ENCODE peak calls at places on chromosomes 3 and 15, in nine cellular contexts. One of them, this sample, is unnamed.

GRCh38 chr3:134328147-134328591 is 46.1 kb downstream of the AMOTL2 start:
- DNase-seq in H1: no peak
- DNase-seq in stomach: no peak
- DNase-seq in vagina: no peak
- DNase-seq in sigmoid colon: peak; percentile 70
- DNase-seq in endothelial cell of umbilical vein: no peak
- DNase-seq in GM23338: no peak
- DNase-seq in K562: no peak
- DNase-seq in breast epithelium: peak; percentile 37
- DNase-seq in this sample: no peak

GRCh38 chr3:12195231-12195630 is 36.5 kb upstream of the TIMP4 start:
- DNase-seq in vagina: no peak
- DNase-seq in breast epithelium: no peak
- DNase-seq in stomach: no peak
- DNase-seq in endothelial cell of umbilical vein: no peak
- DNase-seq in sigmoid colon: no peak
- DNase-seq in GM23338: peak; percentile 45
- DNase-seq in H1: no peak
- DNase-seq in K562: no peak
- DNase-seq in this sample: no peak

GRCh38 chr3:45199837-45200648 is 26.0 kb downstream of the TMEM158 start:
- DNase-seq in K562: peak; percentile 59
- DNase-seq in breast epithelium: no peak
- DNase-seq in vagina: no peak
- DNase-seq in H1: no peak
- DNase-seq in GM23338: peak; percentile 41
- DNase-seq in sigmoid colon: no peak
- DNase-seq in endothelial cell of umbilical vein: peak; percentile 12
- DNase-seq in stomach: no peak
- DNase-seq in this sample: no peak

GRCh38 chr15:34810455-34811146 is 15.3 kb upstream of the ACTC1 start:
- DNase-seq in H1: no peak
- DNase-seq in K562: no peak
- DNase-seq in vagina: no peak
- DNase-seq in breast epithelium: no peak
- DNase-seq in sigmoid colon: no peak
- DNase-seq in GM23338: no peak
- DNase-seq in stomach: no peak
- DNase-seq in endothelial cell of umbilical vein: peak; percentile 11
- DNase-seq in this sample: no peak

GRCh38 chr3:15241341-15241740 is 35.3 kb downstream of the CAPN7 start:
- DNase-seq in breast epithelium: no peak
- DNase-seq in K562: peak; percentile 67
- DNase-seq in sigmoid colon: peak; percentile 71
- DNase-seq in H1: no peak
- DNase-seq in endothelial cell of umbilical vein: peak; percentile 40
- DNase-seq in GM23338: peak; percentile 46
- DNase-seq in stomach: no peak
- DNase-seq in vagina: no peak
- DNase-seq in this sample: no peak

GRCh38 chr15:79050341-79050740 is 40.2 kb downstream of the RASGRF1 start:
- DNase-seq in stomach: no peak
- DNase-seq in H1: no peak
- DNase-seq in breast epithelium: no peak
- DNase-seq in sigmoid colon: no peak
- DNase-seq in endothelial cell of umbilical vein: no peak
- DNase-seq in K562: no peak
- DNase-seq in GM23338: no peak
- DNase-seq in vagina: no peak
- DNase-seq in this sample: no peak

GRCh38 chr3:24372559-24373197 is 122.0 kb downstream of the THRB start:
- DNase-seq in breast epithelium: no peak
- DNase-seq in GM23338: no peak
- DNase-seq in vagina: no peak
- DNase-seq in K562: no peak
- DNase-seq in endothelial cell of umbilical vein: no peak
- DNase-seq in sigmoid colon: no peak
- DNase-seq in H1: no peak
- DNase-seq in stomach: no peak
- DNase-seq in this sample: no peak

GRCh38 chr15:39391230-39391629 is 189.6 kb upstream of the THBS1 start:
- DNase-seq in vagina: no peak
- DNase-seq in GM23338: no peak
- DNase-seq in breast epithelium: no peak
- DNase-seq in sigmoid colon: peak; percentile 91
- DNase-seq in stomach: no peak
- DNase-seq in K562: no peak
- DNase-seq in endothelial cell of umbilical vein: no peak
- DNase-seq in H1: no peak
- DNase-seq in this sample: no peak

GRCh38 chr3:108546249-108546648 is 35.9 kb upstream of the MYH15 start:
- DNase-seq in endothelial cell of umbilical vein: peak; percentile 63
- DNase-seq in H1: no peak
- DNase-seq in GM23338: no peak
- DNase-seq in sigmoid colon: no peak
- DNase-seq in vagina: no peak
- DNase-seq in breast epithelium: no peak
- DNase-seq in stomach: no peak
- DNase-seq in K562: no peak
- DNase-seq in this sample: no peak

GRCh38 chr3:142724682-142725351 is 983 bp downstream of the TRPC1 start:
- DNase-seq in H1: peak; percentile 82
- DNase-seq in stomach: no peak
- DNase-seq in K562: peak; percentile 31
- DNase-seq in GM23338: peak; percentile 92
- DNase-seq in sigmoid colon: peak; percentile 71
- DNase-seq in endothelial cell of umbilical vein: peak; percentile 50
- DNase-seq in vagina: peak; percentile 87
- DNase-seq in breast epithelium: no peak
- DNase-seq in this sample: peak; percentile 78

GRCh38 chr3:62625278-62625677 is 249.9 kb downstream of the CADPS start:
- DNase-seq in H1: no peak
- DNase-seq in K562: no peak
- DNase-seq in endothelial cell of umbilical vein: no peak
- DNase-seq in sigmoid colon: no peak
- DNase-seq in GM23338: no peak
- DNase-seq in vagina: no peak
- DNase-seq in breast epithelium: no peak
- DNase-seq in stomach: no peak
- DNase-seq in this sample: no peak

GRCh38 chr15:54580643-54581042 is 602.4 kb downstream of the UNC13C start:
- DNase-seq in GM23338: no peak
- DNase-seq in breast epithelium: no peak
- DNase-seq in vagina: no peak
- DNase-seq in sigmoid colon: no peak
- DNase-seq in K562: no peak
- DNase-seq in endothelial cell of umbilical vein: no peak
- DNase-seq in stomach: no peak
- DNase-seq in H1: no peak
- DNase-seq in this sample: no peak

GRCh38 chr15:79179108-79179561 is 88.6 kb upstream of the RASGRF1 start:
- DNase-seq in K562: peak; percentile 88
- DNase-seq in GM23338: peak; percentile 29
- DNase-seq in vagina: no peak
- DNase-seq in stomach: no peak
- DNase-seq in sigmoid colon: no peak
- DNase-seq in endothelial cell of umbilical vein: peak; percentile 15
- DNase-seq in H1: no peak
- DNase-seq in breast epithelium: no peak
- DNase-seq in this sample: no peak

GRCh38 chr3:194176274-194176991 is 40.5 kb downstream of the HES1 start:
- DNase-seq in GM23338: peak; percentile 60
- DNase-seq in stomach: no peak
- DNase-seq in breast epithelium: no peak
- DNase-seq in H1: peak; percentile 56
- DNase-seq in sigmoid colon: no peak
- DNase-seq in K562: no peak
- DNase-seq in endothelial cell of umbilical vein: peak; percentile 28
- DNase-seq in vagina: no peak
- DNase-seq in this sample: no peak
- H3K27ac ChIP-seq in GM23338: no peak overlapping the region
- H3K27ac ChIP-seq in stomach: no peak overlapping the region
- H3K27ac ChIP-seq in breast epithelium: no peak overlapping the region
- H3K27ac ChIP-seq in H1: no peak overlapping the region
- H3K27ac ChIP-seq in sigmoid colon: no peak overlapping the region
- H3K27ac ChIP-seq in K562: no peak overlapping the region
- H3K27ac ChIP-seq in endothelial cell of umbilical vein: no peak overlapping the region
- H3K27ac ChIP-seq in vagina: no peak overlapping the region
- H3K27ac ChIP-seq in this sample: no peak overlapping the region

DNA sequence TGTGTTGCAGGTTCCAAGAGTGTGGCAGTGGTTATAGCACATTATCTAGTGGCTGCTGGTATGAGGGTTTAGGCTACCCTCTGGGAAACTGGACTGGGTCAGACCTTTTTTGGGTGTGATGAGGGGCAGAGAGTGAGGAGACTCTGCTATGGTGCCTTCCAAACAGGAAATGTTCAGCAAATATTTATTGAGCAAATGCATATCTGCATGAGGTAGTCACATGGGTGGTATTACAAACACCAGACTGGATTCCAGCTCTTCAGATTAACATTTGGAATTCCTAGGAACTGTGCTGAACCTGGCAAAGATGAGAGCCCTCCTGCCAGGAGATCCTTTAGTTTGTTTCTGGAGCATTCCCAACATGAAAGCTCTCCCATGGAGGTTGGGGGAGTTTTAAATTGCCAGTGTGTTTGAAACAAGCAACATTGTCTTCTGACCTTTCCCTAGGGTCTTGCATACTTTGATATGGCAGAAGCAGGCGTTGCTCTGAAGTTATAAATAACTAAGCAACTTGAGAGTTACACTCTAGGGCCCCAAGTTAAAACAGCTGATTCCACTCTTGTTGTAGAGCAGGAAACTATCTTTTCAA is 341.2 kb upstream of the C2CD4B start:
- DNase-seq in breast epithelium: no peak
- DNase-seq in H1: no peak
- DNase-seq in vagina: no peak
- DNase-seq in endothelial cell of umbilical vein: no peak
- DNase-seq in K562: no peak
- DNase-seq in stomach: no peak
- DNase-seq in GM23338: peak; percentile 40
- DNase-seq in sigmoid colon: no peak
- DNase-seq in this sample: no peak
- TF ChIP-seq POLR2AphosphoS5 in breast epithelium: no peak
- TF ChIP-seq POLR2AphosphoS5 in H1: no peak
- TF ChIP-seq POLR2AphosphoS5 in vagina: no peak
- TF ChIP-seq POLR2AphosphoS5 in endothelial cell of umbilical vein: no peak
- TF ChIP-seq POLR2AphosphoS5 in K562: no peak
- TF ChIP-seq POLR2AphosphoS5 in stomach: peak; percentile 73
- TF ChIP-seq POLR2AphosphoS5 in GM23338: no peak
- TF ChIP-seq POLR2AphosphoS5 in sigmoid colon: no peak
- TF ChIP-seq POLR2AphosphoS5 in this sample: no peak

DNA sequence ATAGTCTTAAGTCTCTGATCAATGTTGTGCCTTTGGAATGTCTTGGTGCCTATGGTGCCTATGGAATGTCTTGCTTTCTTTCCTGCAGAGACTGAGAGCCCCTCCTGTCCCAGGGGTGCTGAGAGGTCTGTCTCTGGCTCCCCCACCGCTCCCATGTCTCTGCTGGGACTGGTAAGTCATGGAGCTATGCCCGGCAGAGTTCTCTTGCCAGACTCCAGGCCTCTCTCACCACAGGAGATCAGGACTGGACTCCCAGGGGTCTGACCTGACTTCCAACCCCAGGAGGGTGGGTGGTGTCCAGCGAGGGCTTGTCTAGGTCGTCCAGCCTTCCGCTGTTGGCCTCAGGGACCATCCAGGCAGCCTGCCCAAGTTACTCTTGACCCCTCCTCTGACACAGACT is 14.0 kb upstream of the CYP11A1 start:
- DNase-seq in endothelial cell of umbilical vein: no peak
- DNase-seq in stomach: no peak
- DNase-seq in H1: no peak
- DNase-seq in GM23338: no peak
- DNase-seq in breast epithelium: no peak
- DNase-seq in vagina: no peak
- DNase-seq in sigmoid colon: no peak
- DNase-seq in K562: no peak
- DNase-seq in this sample: peak; percentile 73
- H3K27ac ChIP-seq in endothelial cell of umbilical vein: no peak overlapping the region
- H3K27ac ChIP-seq in stomach: no peak overlapping the region
- H3K27ac ChIP-seq in H1: no peak overlapping the region
- H3K27ac ChIP-seq in GM23338: no peak overlapping the region
- H3K27ac ChIP-seq in breast epithelium: no peak overlapping the region
- H3K27ac ChIP-seq in vagina: no peak overlapping the region
- H3K27ac ChIP-seq in sigmoid colon: no peak overlapping the region
- H3K27ac ChIP-seq in K562: no peak overlapping the region
- H3K27ac ChIP-seq in this sample: no peak overlapping the region

GRCh38 chr3:114623420-114624046 is 329.7 kb downstream of the TIGIT start:
- DNase-seq in stomach: no peak
- DNase-seq in H1: no peak
- DNase-seq in K562: no peak
- DNase-seq in GM23338: no peak
- DNase-seq in endothelial cell of umbilical vein: peak; percentile 39
- DNase-seq in sigmoid colon: no peak
- DNase-seq in vagina: no peak
- DNase-seq in breast epithelium: no peak
- DNase-seq in this sample: no peak

GRCh38 chr3:114624047-114624445 is 330.2 kb downstream of the TIGIT start:
- DNase-seq in vagina: peak; percentile 90
- DNase-seq in stomach: no peak
- DNase-seq in GM23338: no peak
- DNase-seq in H1: no peak
- DNase-seq in endothelial cell of umbilical vein: peak; percentile 82
- DNase-seq in sigmoid colon: peak; percentile 92
- DNase-seq in K562: no peak
- DNase-seq in breast epithelium: no peak
- DNase-seq in this sample: no peak

GRCh38 chr3:114622001-114622400 is 328.2 kb downstream of the TIGIT start:
- DNase-seq in H1: no peak
- DNase-seq in GM23338: no peak
- DNase-seq in endothelial cell of umbilical vein: no peak
- DNase-seq in K562: no peak
- DNase-seq in stomach: no peak
- DNase-seq in vagina: no peak
- DNase-seq in sigmoid colon: no peak
- DNase-seq in breast epithelium: no peak
- DNase-seq in this sample: no peak

GRCh38 chr3:114626751-114627150 is 332.9 kb downstream of the TIGIT start:
- DNase-seq in K562: no peak
- DNase-seq in H1: no peak
- DNase-seq in sigmoid colon: no peak
- DNase-seq in endothelial cell of umbilical vein: no peak
- DNase-seq in breast epithelium: no peak
- DNase-seq in GM23338: no peak
- DNase-seq in vagina: no peak
- DNase-seq in stomach: no peak
- DNase-seq in this sample: no peak

DNA sequence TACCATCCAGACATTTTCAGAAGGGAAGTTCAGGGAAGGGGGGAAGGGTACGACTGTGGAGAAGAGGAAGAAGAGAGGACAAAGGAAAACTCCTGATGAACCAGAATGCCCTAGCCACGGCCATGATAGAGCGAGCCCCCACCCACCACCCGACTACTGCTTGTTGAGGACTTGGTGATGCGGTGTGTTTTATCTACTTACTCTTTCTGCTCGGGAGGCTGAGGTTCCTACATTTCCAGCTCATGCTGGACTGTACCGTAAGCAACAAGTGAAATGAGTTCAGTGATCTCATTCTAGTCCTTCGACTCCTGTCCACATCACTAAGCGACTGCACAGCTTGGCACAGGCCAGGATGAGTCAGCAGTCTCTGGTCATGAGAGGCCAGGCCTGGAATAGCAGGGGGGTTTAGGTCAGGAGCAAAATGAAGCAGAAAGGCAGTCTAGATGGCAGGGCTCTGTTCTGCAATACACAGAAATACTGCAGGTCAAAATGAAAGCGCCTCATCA is 330.9 kb downstream of the TIGIT start:
- DNase-seq in stomach: peak; percentile 65
- DNase-seq in K562: no peak
- DNase-seq in vagina: peak; percentile 98
- DNase-seq in sigmoid colon: peak; percentile 98
- DNase-seq in endothelial cell of umbilical vein: peak; percentile 97
- DNase-seq in H1: no peak
- DNase-seq in GM23338: no peak
- DNase-seq in breast epithelium: peak; percentile 71
- DNase-seq in this sample: peak; percentile 83
- TF ChIP-seq POLR2AphosphoS5 in stomach: peak; percentile 95
- TF ChIP-seq POLR2AphosphoS5 in K562: no peak
- TF ChIP-seq POLR2AphosphoS5 in vagina: peak; percentile 45
- TF ChIP-seq POLR2AphosphoS5 in sigmoid colon: peak; percentile 92
- TF ChIP-seq POLR2AphosphoS5 in endothelial cell of umbilical vein: peak; percentile 69
- TF ChIP-seq POLR2AphosphoS5 in H1: no peak
- TF ChIP-seq POLR2AphosphoS5 in GM23338: no peak
- TF ChIP-seq POLR2AphosphoS5 in breast epithelium: peak; percentile 90
- TF ChIP-seq POLR2AphosphoS5 in this sample: peak; percentile 87

This sample was measured in spleen.